ENCODE peak calls at places on chromosomes 13 and 19, in five cellular contexts. Q, A, R, C and K are unnamed samples.

GRCh38 chr13:31996611-31997010 is 35.0 kb upstream of the FRY start:
- DNase-seq in Q (no peak), A (no peak), R (no peak), C (no peak), K (no peak)

GRCh38 chr13:99258210-99258860 is at the start of gene GPR18:
- DNase-seq in Q (no peak), A (no peak), R (no peak), C (no peak), K (no peak)

GRCh38 chr13:102580552-102581169 is 16.1 kb upstream of the TPP2 start:
- DNase-seq in Q (peak; percentile 50), A (peak; percentile 30), R (peak; percentile 79), C (no peak), K (peak; percentile 46)

GRCh38 chr13:101514100-101514499 is 61.6 kb downstream of the ITGBL1 start:
- DNase-seq in Q (no peak), A (no peak), R (no peak), C (no peak), K (no peak)

GRCh38 chr13:33518442-33518841 is 232.9 kb upstream of the STARD13 start:
- DNase-seq in Q (no peak), A (no peak), R (peak; percentile 15), C (no peak), K (no peak)

GRCh38 chr13:98487522-98487921 is 89.4 kb downstream of the STK24 start:
- DNase-seq in Q (no peak), A (no peak), R (no peak), C (no peak), K (no peak)

GRCh38 chr19:18833141-18833476 is 1.4 kb downstream of the UPF1 start:
- DNase-seq in Q (no peak), A (no peak), R (peak; percentile 28), C (no peak), K (no peak)

GRCh38 chr19:55485439-55486011 is 537 bp downstream of the NAT14 start:
- DNase-seq in Q (no peak), A (no peak), R (no peak), C (no peak), K (no peak)

GRCh38 chr13:29935309-29935981 is 85.0 kb upstream of the UBL3 start:
- DNase-seq in Q (no peak), A (no peak), R (peak; percentile 49), C (no peak), K (no peak)

GRCh38 chr13:70080030-70080429 is 27.6 kb upstream of the ATXN8OS start:
- DNase-seq in Q (no peak), A (no peak), R (no peak), C (no peak), K (peak; percentile 83)

GRCh38 chr19:2014731-2015610 is 543 bp downstream of the BTBD2 start:
- DNase-seq in Q (no peak), A (no peak), R (peak; percentile 44), C (no peak), K (no peak)

GRCh38 chr19:28940751-28941500 is 272.0 kb downstream of the UQCRFS1 start:
- DNase-seq in Q (no peak), A (no peak), R (no peak), C (no peak), K (no peak)

GRCh38 chr19:21585491-21585890 is 80.1 kb downstream of the ZNF429 start:
- DNase-seq in Q (no peak), A (no peak), R (no peak), C (no peak), K (no peak)

GRCh38 chr13:51371768-51372399 is 32.4 kb downstream of the SERPINE3 start:
- DNase-seq in Q (no peak), A (no peak), R (no peak), C (no peak), K (no peak)

GRCh38 chr13:98507060-98507797 is 69.7 kb downstream of the STK24 start:
- DNase-seq in Q (no peak), A (peak; percentile 80), R (no peak), C (no peak), K (peak; percentile 69)

GRCh38 chr13:22211876-22212275 is 541.0 kb downstream of the FGF9 start:
- DNase-seq in Q (no peak), A (no peak), R (no peak), C (no peak), K (no peak)

GRCh38 chr13:112065867-112066623 is 904 bp upstream of the SOX1 start:
- DNase-seq in Q (no peak), A (no peak), R (no peak), C (no peak), K (no peak)

GRCh38 chr13:112067121-112067741 is at the start of gene SOX1:
- DNase-seq in Q (no peak), A (no peak), R (no peak), C (no peak), K (no peak)

GRCh38 chr13:112067871-112068305 is 939 bp downstream of the SOX1 start:
- DNase-seq in Q (no peak), A (no peak), R (no peak), C (no peak), K (no peak)

GRCh38 chr13:112065521-112065866 is 1.5 kb upstream of the SOX1 start:
- DNase-seq in Q (no peak), A (no peak), R (no peak), C (no peak), K (no peak)

DNA sequence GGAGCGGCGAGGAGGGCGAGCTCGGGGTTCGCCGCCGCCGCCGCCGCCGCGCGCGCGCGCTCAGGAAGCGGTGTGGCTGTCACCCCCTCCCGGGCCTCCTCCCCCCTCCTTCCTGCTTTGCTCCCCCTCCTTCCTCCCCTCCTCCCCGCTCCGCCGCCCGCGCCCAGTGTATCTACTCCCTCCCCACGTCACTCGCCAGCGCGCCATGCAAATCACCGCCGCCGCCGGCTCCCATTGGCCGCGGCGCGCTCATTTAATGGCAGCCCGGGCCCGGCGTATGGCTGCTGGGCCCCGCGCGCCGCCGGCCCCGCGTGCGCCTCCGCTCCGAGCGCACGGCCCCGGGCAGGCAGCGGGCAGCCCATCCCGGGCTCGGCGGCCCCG is 335 bp upstream of the SOX1 start:
- DNase-seq in Q (no peak), A (peak; percentile 14), R (no peak), C (no peak), K (no peak)
- TF ChIP-seq CTCF in Q (no peak), A (no peak), R (no peak), C (no peak), K (no peak)

GRCh38 chr19:47227347-47228167 is 3.4 kb downstream of the BBC3 start:
- DNase-seq in Q (peak; percentile 84), A (peak; percentile 86), R (peak; percentile 100), C (peak; percentile 74), K (no peak)

GRCh38 chr19:47228168-47228936 is 2.6 kb downstream of the BBC3 start:
- DNase-seq in Q (no peak), A (no peak), R (peak; percentile 89), C (no peak), K (no peak)

GRCh38 chr19:47229674-47230121 is 1.3 kb downstream of the BBC3 start:
- DNase-seq in Q (no peak), A (peak; percentile 44), R (peak; percentile 67), C (no peak), K (no peak)

GRCh38 chr19:47230122-47230920 is 678 bp downstream of the BBC3 start:
- DNase-seq in Q (no peak), A (peak; percentile 10), R (peak; percentile 86), C (no peak), K (no peak)

DNA sequence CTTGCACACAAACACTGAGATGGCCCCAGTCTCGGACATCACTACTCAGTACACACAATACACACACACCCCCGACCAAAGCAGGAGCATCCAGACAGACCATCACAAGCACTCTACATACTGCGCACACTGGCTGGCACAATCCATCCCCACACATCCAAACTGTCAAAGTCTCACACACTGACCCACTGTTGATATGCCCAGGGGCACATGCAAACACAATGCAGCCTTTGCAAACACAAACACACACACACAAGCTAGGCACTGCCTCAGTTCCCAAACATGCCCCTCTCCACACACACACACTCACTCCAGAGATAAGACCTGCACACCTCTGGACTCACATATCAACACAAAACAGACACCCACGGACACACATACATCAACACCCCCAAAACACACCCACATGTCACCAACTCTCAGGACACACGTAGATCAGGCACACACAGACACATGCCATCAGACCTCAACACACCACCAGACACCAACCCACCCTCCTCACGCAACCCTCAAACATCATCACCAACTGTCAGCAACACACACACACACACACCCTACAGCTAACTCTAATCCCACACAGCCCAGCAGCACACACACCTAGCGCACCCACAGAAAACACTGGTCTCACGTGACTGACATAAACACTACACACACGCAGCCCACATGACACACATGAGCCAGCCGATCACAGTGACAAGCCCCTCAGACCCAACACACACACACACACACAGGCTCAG is 1.9 kb downstream of the BBC3 start:
- DNase-seq in Q (no peak), A (peak; percentile 51), R (peak; percentile 75), C (no peak), K (no peak)
- H3K4me3 ChIP-seq in Q (peak overlapping the region; percentile 98), A (peak overlapping the region; percentile 89), R (peak overlapping the region; percentile 63), C (peak overlapping the region; percentile 97), K (peak overlapping the region; percentile 81)

GRCh38 chr13:80408270-80408669 is 67.3 kb upstream of the SPRY2 start:
- DNase-seq in Q (no peak), A (no peak), R (peak; percentile 11), C (no peak), K (no peak)
- TF ChIP-seq CTCF in Q (no peak), A (no peak), R (no peak), C (no peak), K (no peak)

GRCh38 chr13:78382481-78382880 is 220.9 kb downstream of the POU4F1 start:
- DNase-seq in Q (no peak), A (no peak), R (no peak), C (no peak), K (no peak)
- H3K4me3 ChIP-seq in Q (no peak overlapping the region), A (no peak overlapping the region), R (no peak overlapping the region), C (no peak overlapping the region), K (no peak overlapping the region)

GRCh38 chr13:113015826-113016525 is 47.0 kb downstream of the MCF2L start:
- DNase-seq in Q (no peak), A (no peak), R (no peak), C (no peak), K (no peak)

GRCh38 chr13:113010510-113010865 is 41.5 kb downstream of the MCF2L start:
- DNase-seq in Q (no peak), A (no peak), R (no peak), C (no peak), K (no peak)

GRCh38 chr13:113014752-113015745 is 46.0 kb downstream of the MCF2L start:
- DNase-seq in Q (no peak), A (no peak), R (no peak), C (no peak), K (no peak)

GRCh38 chr13:113013878-113014751 is 45.1 kb downstream of the MCF2L start:
- DNase-seq in Q (no peak), A (no peak), R (no peak), C (no peak), K (no peak)

DNA sequence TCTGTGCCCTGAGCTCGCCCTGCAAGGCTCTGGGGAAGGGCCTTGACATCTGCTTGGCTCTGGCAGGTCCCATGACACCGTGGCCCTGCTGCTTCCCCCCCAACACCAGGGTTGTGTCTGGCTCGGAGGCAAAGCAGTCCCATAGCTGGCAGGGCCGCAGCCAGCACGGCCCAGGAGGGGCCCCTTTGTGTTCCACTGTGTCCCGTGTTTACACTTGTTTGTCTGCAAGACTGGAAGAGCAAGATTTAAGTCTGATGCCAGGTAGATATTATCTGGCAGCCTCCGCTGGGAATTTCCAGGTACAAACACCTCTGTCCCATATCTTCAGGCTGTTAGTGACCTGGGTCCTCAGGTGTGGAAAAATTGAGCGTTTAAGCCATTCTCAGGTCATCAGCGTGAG is 44.3 kb downstream of the MCF2L start:
- DNase-seq in Q (no peak), A (no peak), R (no peak), C (no peak), K (peak; percentile 93)
- TF ChIP-seq CTCF in Q (no peak), A (no peak), R (no peak), C (no peak), K (no peak)